ENCODE peak calls at places on chromosomes 3 and 15, in five cellular contexts. E is GM20000, C is right cardiac atrium, L is smooth muscle cell of the brain vasculature, S is AG08395. M is an unnamed sample.
A peak's percentile ranks its signal among the peaks of the same experiment; 100 is the strongest.

GRCh38 chr3:17070560-17070959 is 185.8 kb downstream of the PLCL2 start:
- DNase-seq in C (peak; percentile 28), L (peak; percentile 65), S (peak; percentile 20), E (no peak), M (peak; percentile 42)

GRCh38 chr3:184333700-184334099 is 3.7 kb upstream of the FAM131A start:
- DNase-seq in C (no peak), E (no peak), S (no peak), L (no peak), M (no peak)

GRCh38 chr15:92631721-92632120 is 23.9 kb downstream of the FAM174B start:
- DNase-seq in L (no peak), E (no peak), S (no peak), C (no peak), M (no peak)

GRCh38 chr3:157533298-157533870 is 30.2 kb upstream of the VEPH1 start:
- DNase-seq in E (no peak), L (no peak), C (no peak), S (peak; percentile 70), M (peak; percentile 87)

GRCh38 chr15:56342653-56343052 is 22.6 kb upstream of the TEX9 start:
- DNase-seq in L (no peak), C (no peak), S (no peak), E (no peak), M (peak; percentile 21)

GRCh38 chr3:49476563-49476962 is 6.5 kb downstream of the DAG1 start:
- DNase-seq in E (peak; percentile 36), C (no peak), L (no peak), S (no peak), M (no peak)

GRCh38 chr15:52183562-52184173 is 7.5 kb downstream of the GNB5 start:
- DNase-seq in S (peak; percentile 35), C (no peak), E (peak; percentile 36), L (no peak), M (peak; percentile 36)

GRCh38 chr3:13509066-13509815 is 29.1 kb downstream of the HDAC11 start:
- DNase-seq in C (no peak), E (no peak), S (no peak), L (no peak), M (no peak)

GRCh38 chr3:126826693-126827092 is 122.7 kb downstream of the CHCHD6 start:
- DNase-seq in E (no peak), C (peak; percentile 38), S (no peak), L (no peak), M (no peak)

GRCh38 chr15:33068007-33068441 is 126.5 kb downstream of the FMN1 start:
- DNase-seq in L (no peak), S (peak; percentile 72), E (no peak), C (peak; percentile 53), M (peak; percentile 66)

M was measured in AG10803.